ENCODE peak calls at places on chromosomes 7 and 10, in nine cellular contexts. V, Z, H, R, T, B, L, E and F are unnamed samples.
A peak's percentile ranks its signal among the peaks of the same experiment; 100 is the strongest.

GRCh38 chr7:107559864-107560263 is 3.9 kb downstream of the COG5 start:
- DNase-seq in H (no peak), L (no peak), R (no peak), T (no peak), B (no peak), E (no peak), Z (no peak), V (no peak), F (no peak)

GRCh38 chr7:35257251-35258124 is 3.6 kb upstream of the TBX20 start:
- DNase-seq in Z (no peak), R (peak; percentile 25), H (no peak), L (no peak), V (peak; percentile 17), T (no peak), B (no peak), E (no peak), F (peak; percentile 60)

GRCh38 chr7:1141651-1142050 is 18.3 kb downstream of the ZFAND2A start:
- DNase-seq in T (no peak), V (no peak), L (no peak), B (no peak), H (no peak), R (no peak), E (no peak), Z (no peak), F (no peak)

GRCh38 chr7:18541189-18541870 is 45.8 kb downstream of the HDAC9 start:
- DNase-seq in B (no peak), E (no peak), R (no peak), H (no peak), Z (no peak), T (no peak), L (peak; percentile 85), V (no peak), F (peak; percentile 47)

GRCh38 chr10:133388973-133389818 is 4.8 kb upstream of the MTG1 start:
- DNase-seq in R (no peak), E (no peak), H (no peak), B (no peak), L (peak; percentile 29), Z (no peak), V (no peak), T (peak; percentile 19), F (no peak)

GRCh38 chr7:18019562-18019961 is 8.1 kb downstream of the PRPS1L1 start:
- DNase-seq in Z (no peak), R (peak; percentile 21), B (no peak), E (peak; percentile 16), T (no peak), L (no peak), H (no peak), V (no peak), F (no peak)

GRCh38 chr7:148527717-148528168 is 62.8 kb upstream of the C7orf33 start:
- DNase-seq in E (peak; percentile 88), B (no peak), V (peak; percentile 70), L (peak; percentile 67), Z (peak; percentile 67), T (peak; percentile 86), R (peak; percentile 80), H (peak; percentile 83), F (peak; percentile 50)

GRCh38 chr10:111113961-111114830 is 37.4 kb downstream of the ADRA2A start:
- DNase-seq in L (no peak), B (no peak), H (no peak), R (no peak), V (no peak), E (no peak), Z (no peak), T (no peak), F (no peak)

GRCh38 chr10:74187237-74187636 is 36.2 kb downstream of the ADK start:
- DNase-seq in L (no peak), Z (no peak), H (no peak), B (no peak), R (no peak), V (no peak), T (no peak), E (no peak), F (no peak)

GRCh38 chr7:3134715-3135114 is 91.0 kb upstream of the CARD11 start:
- DNase-seq in L (no peak), R (no peak), E (no peak), H (no peak), V (no peak), T (peak; percentile 16), B (no peak), Z (no peak), F (no peak)

GRCh38 chr7:24283900-24284698 is at the start of gene NPY:
- DNase-seq in T (no peak), B (no peak), Z (no peak), V (peak; percentile 2), E (no peak), L (no peak), R (no peak), H (peak; percentile 23), F (no peak)

GRCh38 chr10:71719464-71720303 is at the start of gene C10orf105:
- DNase-seq in E (no peak), T (no peak), H (no peak), Z (no peak), L (no peak), R (no peak), V (no peak), B (no peak), F (no peak)

GRCh38 chr10:14571866-14572507 is 202.7 kb downstream of the FAM107B start:
- DNase-seq in V (no peak), B (no peak), E (no peak), T (no peak), Z (peak; percentile 54), L (peak; percentile 79), R (peak; percentile 77), H (no peak), F (no peak)

DNA sequence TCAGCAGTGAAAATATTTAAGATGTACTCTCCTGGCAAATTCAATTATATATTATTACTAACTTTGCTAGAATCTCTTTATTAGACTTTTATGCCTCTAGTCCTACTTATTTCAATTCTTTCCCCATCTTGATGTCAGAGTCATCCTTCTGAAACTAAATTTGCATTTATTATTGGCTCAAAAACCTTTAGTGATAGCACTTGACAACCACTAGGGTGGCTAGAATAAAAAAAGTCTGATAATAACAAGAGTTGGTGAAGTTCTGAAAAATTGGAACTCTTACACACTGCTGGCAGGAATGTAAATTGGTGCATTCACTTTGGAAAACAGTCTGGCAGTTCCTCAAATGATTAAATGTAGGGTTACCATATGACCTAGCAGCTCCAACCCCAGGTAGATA is 73.8 kb downstream of the LSMEM1 start:
- DNase-seq in H (no peak), E (no peak), R (no peak), T (no peak), L (no peak), B (no peak), V (no peak), Z (no peak), F (no peak)
- TF ChIP-seq CTCF in H (peak; percentile 30), E (no peak), R (no peak), T (peak; percentile 21), L (no peak), B (peak; percentile 17), V (peak; percentile 38), Z (no peak), F (no peak)

GRCh38 chr10:79192677-79193003 is 123.9 kb downstream of the ZMIZ1 start:
- DNase-seq in V (no peak), R (no peak), B (no peak), L (no peak), T (no peak), E (no peak), Z (no peak), H (no peak), F (no peak)
- TF ChIP-seq CTCF in V (no peak), R (no peak), B (no peak), L (no peak), T (no peak), E (no peak), Z (no peak), H (no peak), F (no peak)

DNA sequence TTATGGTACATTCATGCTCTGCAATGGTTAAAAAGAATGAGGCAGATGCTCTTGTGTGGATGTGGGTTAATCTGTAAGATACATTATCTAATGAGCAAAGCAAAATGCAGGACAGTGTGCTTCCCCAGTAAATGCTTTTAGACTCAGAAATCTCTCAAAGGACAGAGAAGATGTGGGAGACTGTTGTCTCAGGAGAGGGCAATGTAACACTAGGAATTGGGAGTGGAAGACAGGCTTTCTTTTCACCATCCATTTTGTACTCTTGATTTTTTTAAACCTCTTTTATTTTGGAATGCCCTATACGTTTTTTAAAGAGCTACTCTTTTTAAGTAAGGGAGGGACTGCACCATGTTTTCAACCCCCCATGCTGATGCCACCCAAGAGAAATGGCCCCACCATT is 77.5 kb upstream of the ADAM12 start:
- DNase-seq in H (no peak), Z (no peak), R (no peak), L (no peak), E (no peak), B (no peak), T (no peak), V (no peak), F (no peak)
- TF ChIP-seq CTCF in H (no peak), Z (no peak), R (peak; percentile 11), L (no peak), E (no peak), B (no peak), T (no peak), V (no peak), F (peak; percentile 10)

GRCh38 chr10:11697718-11698527 is 44.3 kb upstream of the ECHDC3 start:
- DNase-seq in T (no peak), Z (no peak), B (no peak), L (no peak), R (no peak), E (no peak), H (no peak), V (no peak), F (no peak)
- TF ChIP-seq CTCF in T (peak; percentile 55), Z (no peak), B (no peak), L (no peak), R (no peak), E (peak; percentile 47), H (no peak), V (no peak), F (no peak)

GRCh38 chr10:8240861-8241260 is 186.4 kb downstream of the GATA3 start:
- DNase-seq in R (no peak), B (no peak), L (no peak), V (no peak), E (no peak), T (no peak), H (no peak), Z (no peak), F (no peak)
- TF ChIP-seq CTCF in R (no peak), B (no peak), L (no peak), V (no peak), E (no peak), T (no peak), H (no peak), Z (no peak), F (no peak)

DNA sequence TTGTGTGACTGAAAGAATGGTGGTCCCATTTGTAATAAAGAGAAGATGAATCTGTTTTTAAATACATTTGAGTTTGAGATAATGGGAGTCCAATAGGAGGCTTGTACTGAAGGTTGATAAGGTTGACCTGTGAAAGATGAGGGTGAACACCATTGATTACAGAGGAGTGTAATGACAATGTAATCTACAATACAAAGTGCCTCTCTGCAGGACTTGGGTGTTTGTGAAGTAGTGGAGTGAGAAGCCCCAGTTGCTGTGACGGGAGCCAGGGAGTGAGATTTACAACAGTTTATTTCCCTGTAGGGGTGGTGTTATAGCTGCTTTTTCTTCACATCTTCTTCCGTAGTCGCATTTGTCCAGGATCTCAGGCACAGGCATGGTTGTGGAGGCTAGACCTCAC is 189.9 kb downstream of the EXOC4 start:
- DNase-seq in B (no peak), T (no peak), E (no peak), H (no peak), L (no peak), Z (no peak), V (no peak), R (no peak), F (no peak)
- TF ChIP-seq CTCF in B (no peak), T (no peak), E (no peak), H (no peak), L (no peak), Z (no peak), V (no peak), R (no peak), F (no peak)